ENCODE peak calls at places on chromosome 3, in six cellular contexts. One of them, this sample, is unnamed. For H3K4me1, the result is how much of the 10 kb centered on the place peaks cover.

GRCh38 chr3:56864090-56864489 is 62.3 kb upstream of the ARHGEF3 start:
- DNase-seq in mesendoderm: no peak
- DNase-seq in H1: no peak
- DNase-seq in mesenchymal stem cell: no peak
- DNase-seq in IMR-90: no peak
- DNase-seq in neuronal stem cell: no peak
- DNase-seq in this sample: no peak

GRCh38 chr3:195909645-195910498 is 1.5 kb upstream of the TNK2 start:
- DNase-seq in H1: no peak
- DNase-seq in IMR-90: peak
- DNase-seq in mesenchymal stem cell: peak
- DNase-seq in neuronal stem cell: peak
- DNase-seq in mesendoderm: peak
- DNase-seq in this sample: peak

GRCh38 chr3:185537369-185537970 is 14.9 kb downstream of the LIPH start:
- DNase-seq in mesendoderm: peak
- DNase-seq in IMR-90: peak
- DNase-seq in H1: no peak
- DNase-seq in mesenchymal stem cell: peak
- DNase-seq in neuronal stem cell: no peak
- DNase-seq in this sample: no peak

GRCh38 chr3:94772402-94772801 is 709.5 kb downstream of the NSUN3 start:
- DNase-seq in H1: no peak
- DNase-seq in IMR-90: no peak
- DNase-seq in mesenchymal stem cell: no peak
- DNase-seq in neuronal stem cell: no peak
- DNase-seq in mesendoderm: no peak
- DNase-seq in this sample: no peak

GRCh38 chr3:27022096-27022761 is 347.0 kb downstream of the NEK10 start:
- DNase-seq in neuronal stem cell: no peak
- DNase-seq in H1: no peak
- DNase-seq in mesenchymal stem cell: no peak
- DNase-seq in mesendoderm: peak
- DNase-seq in IMR-90: no peak
- DNase-seq in this sample: no peak

GRCh38 chr3:88231207-88231606 is 81.4 kb downstream of the C3orf38 start:
- DNase-seq in H1: no peak
- DNase-seq in neuronal stem cell: no peak
- DNase-seq in IMR-90: no peak
- DNase-seq in mesendoderm: peak
- DNase-seq in mesenchymal stem cell: no peak
- DNase-seq in this sample: no peak

GRCh38 chr3:42424911-42425310 is 14.5 kb upstream of the LYZL4 start:
- DNase-seq in mesendoderm: no peak
- DNase-seq in H1: no peak
- DNase-seq in neuronal stem cell: no peak
- DNase-seq in mesenchymal stem cell: no peak
- DNase-seq in IMR-90: no peak
- DNase-seq in this sample: no peak

GRCh38 chr3:108001457-108001856 is 89.4 kb downstream of the CD47 start:
- DNase-seq in mesendoderm: no peak
- DNase-seq in H1: no peak
- DNase-seq in neuronal stem cell: no peak
- DNase-seq in IMR-90: peak
- DNase-seq in mesenchymal stem cell: peak
- DNase-seq in this sample: peak

GRCh38 chr3:32958509-32958908 is 7.1 kb downstream of the CCR4 start:
- DNase-seq in mesendoderm: no peak
- DNase-seq in mesenchymal stem cell: no peak
- DNase-seq in IMR-90: no peak
- DNase-seq in H1: no peak
- DNase-seq in neuronal stem cell: no peak
- DNase-seq in this sample: no peak

GRCh38 chr3:152835311-152836102 is 576 bp downstream of the P2RY1 start:
- DNase-seq in mesenchymal stem cell: peak
- DNase-seq in neuronal stem cell: peak
- DNase-seq in IMR-90: peak
- DNase-seq in H1: no peak
- DNase-seq in mesendoderm: peak
- DNase-seq in this sample: peak

GRCh38 chr3:119631529-119631928 is 28.9 kb downstream of the POPDC2 start:
- DNase-seq in neuronal stem cell: no peak
- DNase-seq in IMR-90: peak
- DNase-seq in H1: no peak
- DNase-seq in mesenchymal stem cell: no peak
- DNase-seq in mesendoderm: no peak
- DNase-seq in this sample: no peak

GRCh38 chr3:31132132-31132769 is 237.8 kb upstream of the GADL1 start:
- DNase-seq in mesenchymal stem cell: peak
- DNase-seq in IMR-90: peak
- DNase-seq in H1: no peak
- DNase-seq in neuronal stem cell: peak
- DNase-seq in mesendoderm: peak
- DNase-seq in this sample: peak

GRCh38 chr3:178436773-178437172 is 99.5 kb upstream of the KCNMB2 start:
- DNase-seq in neuronal stem cell: no peak
- DNase-seq in mesendoderm: peak
- DNase-seq in H1: no peak
- DNase-seq in mesenchymal stem cell: peak
- DNase-seq in IMR-90: peak
- DNase-seq in this sample: no peak

GRCh38 chr3:62585861-62586260 is 212.5 kb upstream of the FEZF2 start:
- DNase-seq in IMR-90: peak
- DNase-seq in H1: no peak
- DNase-seq in neuronal stem cell: no peak
- DNase-seq in mesendoderm: no peak
- DNase-seq in mesenchymal stem cell: no peak
- DNase-seq in this sample: no peak

GRCh38 chr3:119376758-119377157 is 82.6 kb downstream of the ARHGAP31 start:
- DNase-seq in mesenchymal stem cell: no peak
- DNase-seq in mesendoderm: no peak
- DNase-seq in H1: no peak
- DNase-seq in IMR-90: no peak
- DNase-seq in neuronal stem cell: no peak
- DNase-seq in this sample: peak

GRCh38 chr3:54572197-54572895 is 355.5 kb downstream of the LRTM1 start:
- DNase-seq in neuronal stem cell: no peak
- DNase-seq in mesenchymal stem cell: no peak
- DNase-seq in IMR-90: no peak
- DNase-seq in mesendoderm: no peak
- DNase-seq in H1: no peak
- DNase-seq in this sample: peak

GRCh38 chr3:117688583-117688982 is 979.0 kb downstream of the TUSC7 start:
- DNase-seq in IMR-90: no peak
- DNase-seq in H1: no peak
- DNase-seq in mesenchymal stem cell: no peak
- DNase-seq in mesendoderm: no peak
- DNase-seq in neuronal stem cell: no peak
- DNase-seq in this sample: no peak

GRCh38 chr3:44954962-44955361 is 21.0 kb downstream of the ZDHHC3 start:
- DNase-seq in H1: no peak
- DNase-seq in neuronal stem cell: no peak
- DNase-seq in mesenchymal stem cell: peak
- DNase-seq in mesendoderm: no peak
- DNase-seq in IMR-90: peak
- DNase-seq in this sample: peak

GRCh38 chr3:57052662-57053061 is 7.8 kb upstream of the SPATA12 start:
- DNase-seq in mesendoderm: no peak
- DNase-seq in IMR-90: no peak
- DNase-seq in H1: no peak
- DNase-seq in neuronal stem cell: no peak
- DNase-seq in mesenchymal stem cell: no peak
- DNase-seq in this sample: no peak

GRCh38 chr3:39220551-39221530 is 28.4 kb upstream of the XIRP1 start:
- DNase-seq in IMR-90: no peak
- DNase-seq in mesenchymal stem cell: no peak
- DNase-seq in neuronal stem cell: no peak
- DNase-seq in mesendoderm: no peak
- DNase-seq in H1: no peak
- DNase-seq in this sample: no peak

GRCh38 chr3:13896473-13897154 is 16.7 kb upstream of the WNT7A start:
- DNase-seq in neuronal stem cell: peak
- DNase-seq in mesenchymal stem cell: peak
- DNase-seq in IMR-90: peak
- DNase-seq in H1: no peak
- DNase-seq in mesendoderm: peak
- DNase-seq in this sample: peak

GRCh38 chr3:108021131-108021530 is 69.7 kb downstream of the CD47 start:
- DNase-seq in mesenchymal stem cell: no peak
- DNase-seq in IMR-90: no peak
- DNase-seq in neuronal stem cell: no peak
- DNase-seq in H1: no peak
- DNase-seq in mesendoderm: no peak
- DNase-seq in this sample: no peak

GRCh38 chr3:195095035-195095703 is 175.8 kb downstream of the XXYLT1 start:
- DNase-seq in H1: no peak
- DNase-seq in neuronal stem cell: no peak
- DNase-seq in IMR-90: no peak
- DNase-seq in mesendoderm: no peak
- DNase-seq in mesenchymal stem cell: no peak
- DNase-seq in this sample: no peak

GRCh38 chr3:10435850-10436249 is 69.5 kb downstream of the ATP2B2 start:
- DNase-seq in mesenchymal stem cell: no peak
- DNase-seq in IMR-90: no peak
- DNase-seq in H1: no peak
- DNase-seq in mesendoderm: no peak
- DNase-seq in neuronal stem cell: no peak
- DNase-seq in this sample: no peak

GRCh38 chr3:127457746-127458145 is 132.8 kb downstream of the TPRA1 start:
- DNase-seq in mesendoderm: no peak
- DNase-seq in mesenchymal stem cell: no peak
- DNase-seq in H1: no peak
- DNase-seq in IMR-90: no peak
- DNase-seq in neuronal stem cell: no peak
- DNase-seq in this sample: no peak

GRCh38 chr3:40876019-40876418 is 323.3 kb upstream of the CTNNB1 start:
- DNase-seq in H1: no peak
- DNase-seq in IMR-90: no peak
- DNase-seq in neuronal stem cell: no peak
- DNase-seq in mesendoderm: no peak
- DNase-seq in mesenchymal stem cell: peak
- DNase-seq in this sample: no peak

GRCh38 chr3:72960812-72961518 is 35.6 kb upstream of the PPP4R2 start:
- DNase-seq in IMR-90: peak
- DNase-seq in neuronal stem cell: no peak
- DNase-seq in mesendoderm: no peak
- DNase-seq in H1: no peak
- DNase-seq in mesenchymal stem cell: peak
- DNase-seq in this sample: peak

GRCh38 chr3:110733045-110733444 is 338.6 kb upstream of the NECTIN3 start:
- DNase-seq in mesenchymal stem cell: no peak
- DNase-seq in neuronal stem cell: no peak
- DNase-seq in H1: no peak
- DNase-seq in mesendoderm: no peak
- DNase-seq in IMR-90: no peak
- DNase-seq in this sample: no peak

DNA sequence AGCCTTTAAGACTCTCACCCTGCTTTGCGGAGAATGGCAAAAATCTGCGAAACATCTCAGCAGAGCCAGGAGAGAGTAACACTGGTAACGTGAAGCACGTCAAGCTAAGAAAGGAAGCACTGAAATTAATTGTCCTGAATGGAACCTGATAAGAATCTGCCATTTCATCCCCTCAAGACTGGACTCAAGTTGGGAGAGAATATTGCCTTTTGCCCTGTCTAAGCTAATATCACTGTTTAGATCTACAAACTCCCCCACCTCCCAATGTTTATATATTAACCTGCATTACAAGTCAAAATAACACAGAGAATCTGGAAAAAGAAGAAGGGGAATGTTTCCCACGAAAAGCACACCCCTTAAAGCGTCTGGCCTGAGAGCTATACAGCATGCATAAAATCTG is 1.6 kb upstream of the KAT2B start:
- DNase-seq in neuronal stem cell: no peak
- DNase-seq in H1: no peak
- DNase-seq in mesendoderm: no peak
- DNase-seq in mesenchymal stem cell: no peak
- DNase-seq in IMR-90: no peak
- DNase-seq in this sample: no peak
- H3K4me3 ChIP-seq in neuronal stem cell: no peak
- H3K4me3 ChIP-seq in H1: no peak
- H3K4me3 ChIP-seq in mesendoderm: no peak
- H3K4me3 ChIP-seq in mesenchymal stem cell: no peak
- H3K4me3 ChIP-seq in IMR-90: no peak
- H3K4me3 ChIP-seq in this sample: no peak

DNA sequence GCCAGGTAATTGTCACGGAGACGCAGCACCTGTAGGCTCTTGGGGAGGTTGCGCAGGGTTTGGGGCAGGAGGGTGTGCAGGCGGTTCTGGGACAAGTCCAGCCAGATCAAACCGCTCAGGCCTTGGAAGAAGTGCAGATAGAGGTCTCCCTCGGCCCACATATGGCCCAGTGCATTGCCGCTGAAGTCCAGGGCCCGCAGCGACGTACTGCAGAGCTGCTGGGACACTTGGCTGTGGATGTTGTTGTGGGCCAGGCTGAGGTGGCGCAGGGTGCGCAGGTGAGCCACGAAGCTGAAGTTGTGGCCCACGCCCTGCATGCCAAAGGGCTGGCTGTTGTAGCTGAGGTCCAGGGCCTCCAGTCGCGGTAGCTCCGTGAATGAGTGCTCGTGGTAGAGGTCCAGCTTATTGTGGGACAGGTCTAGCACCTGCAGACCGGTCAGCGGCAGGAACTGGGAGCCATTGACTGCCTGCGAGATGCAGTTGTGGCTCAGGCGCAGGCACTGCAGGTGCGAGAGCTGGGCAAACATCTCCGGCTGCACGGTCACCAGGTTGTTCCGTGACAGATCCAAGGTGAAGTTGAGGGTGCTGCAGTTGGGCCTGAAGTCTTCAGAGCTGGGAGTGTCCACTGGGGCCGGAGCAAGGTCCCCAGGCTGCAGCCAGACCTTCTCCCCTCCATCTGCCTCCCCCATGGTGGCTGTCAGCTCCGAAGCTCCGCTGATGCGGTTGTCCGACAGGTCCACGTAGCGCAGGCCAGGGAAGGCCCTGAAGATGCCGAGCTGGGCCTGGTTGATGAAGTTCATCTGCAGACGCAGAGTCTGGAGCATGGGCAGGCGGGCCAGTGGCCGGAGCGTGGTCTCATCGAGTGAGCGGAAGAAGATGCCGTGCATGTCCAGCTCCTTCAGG is 2.9 kb downstream of the TLR9 start:
- DNase-seq in H1: no peak
- DNase-seq in neuronal stem cell: no peak
- DNase-seq in IMR-90: no peak
- DNase-seq in mesendoderm: no peak
- DNase-seq in mesenchymal stem cell: no peak
- DNase-seq in this sample: no peak
- H3K4me1 ChIP-seq in H1: under half
- H3K4me1 ChIP-seq in neuronal stem cell: under half
- H3K4me1 ChIP-seq in IMR-90: under half
- H3K4me1 ChIP-seq in mesendoderm: under half
- H3K4me1 ChIP-seq in mesenchymal stem cell: under half
- H3K4me1 ChIP-seq in this sample: under half

GRCh38 chr3:142863965-142864924 is 24.6 kb downstream of the PCOLCE2 start:
- DNase-seq in IMR-90: no peak
- DNase-seq in neuronal stem cell: no peak
- DNase-seq in H1: no peak
- DNase-seq in mesenchymal stem cell: no peak
- DNase-seq in mesendoderm: no peak
- DNase-seq in this sample: no peak
- H2BK120ac ChIP-seq in IMR-90: no peak
- H2BK120ac ChIP-seq in neuronal stem cell: no peak
- H2BK120ac ChIP-seq in H1: peak
- H2BK120ac ChIP-seq in mesenchymal stem cell: no peak
- H2BK120ac ChIP-seq in mesendoderm: no peak
- H2BK120ac ChIP-seq in this sample: no peak

GRCh38 chr3:114809668-114810413 is 337.2 kb downstream of the ZBTB20 start:
- DNase-seq in neuronal stem cell: no peak
- DNase-seq in H1: no peak
- DNase-seq in mesenchymal stem cell: peak
- DNase-seq in mesendoderm: no peak
- DNase-seq in IMR-90: peak
- DNase-seq in this sample: no peak
- H3K4me3 ChIP-seq in neuronal stem cell: no peak
- H3K4me3 ChIP-seq in H1: no peak
- H3K4me3 ChIP-seq in mesenchymal stem cell: no peak
- H3K4me3 ChIP-seq in mesendoderm: no peak
- H3K4me3 ChIP-seq in IMR-90: no peak
- H3K4me3 ChIP-seq in this sample: no peak

This sample was measured in trophoblast cell.